ENCODE peak calls at places on chromosomes 11 and 22, in ten cellular contexts. P, D, J, X, I, T, B, G, C and O are unnamed samples.

GRCh38 chr11:74671520-74672196 is 59.6 kb downstream of the CHRDL2 start:
- DNase-seq in X (peak), D (peak), G (peak), P (no peak), C (no peak), J (no peak), B (no peak), T (peak), I (no peak), O (peak)

GRCh38 chr22:37345863-37346514 is 63.7 kb downstream of the CYTH4 start:
- DNase-seq in J (no peak), P (no peak), C (no peak), X (peak), I (no peak), T (peak), B (no peak), G (peak), D (peak), O (peak)

GRCh38 chr11:126669416-126669815 is 313.9 kb downstream of the ST3GAL4 start:
- DNase-seq in C (no peak), D (peak), X (peak), B (no peak), G (no peak), P (no peak), T (peak), J (no peak), I (no peak), O (no peak)

GRCh38 chr11:59186130-59186594 is 14.2 kb downstream of the DTX4 start:
- DNase-seq in I (peak), G (no peak), C (no peak), B (peak), X (no peak), T (no peak), P (peak), D (peak), J (peak), O (no peak)

GRCh38 chr22:37552560-37553163 is 7.6 kb upstream of the CDC42EP1 start:
- DNase-seq in P (no peak), J (no peak), X (peak), I (no peak), B (no peak), G (no peak), D (peak), T (peak), C (no peak), O (no peak)

GRCh38 chr22:22670076-22670795 is 25.8 kb downstream of the GGTLC2 start:
- DNase-seq in G (no peak), C (no peak), J (no peak), B (no peak), T (no peak), I (no peak), P (no peak), X (no peak), D (no peak), O (no peak)

GRCh38 chr11:118838905-118839553 is 44.7 kb upstream of the CXCR5 start:
- DNase-seq in P (no peak), B (no peak), I (no peak), X (no peak), T (no peak), J (no peak), G (no peak), D (no peak), C (no peak), O (peak)

GRCh38 chr22:50269573-50270301 is 443 bp downstream of the MAPK11 start:
- DNase-seq in D (peak), I (no peak), G (peak), C (no peak), X (peak), P (peak), B (peak), T (no peak), J (peak), O (peak)

GRCh38 chr11:5336331-5336730 is 7.0 kb downstream of the OR51B5 start:
- DNase-seq in C (no peak), J (no peak), I (no peak), X (peak), B (no peak), T (no peak), G (peak), P (no peak), D (no peak), O (peak)

GRCh38 chr11:13429836-13430235 is 33.2 kb downstream of the BTBD10 start:
- DNase-seq in J (no peak), B (no peak), T (peak), C (no peak), P (no peak), G (no peak), D (peak), X (no peak), I (no peak), O (no peak)

GRCh38 chr11:102802341-102802740 is 4.4 kb upstream of the MMP1 start:
- DNase-seq in I (no peak), J (no peak), B (no peak), G (peak), C (no peak), T (no peak), P (no peak), X (peak), D (no peak), O (peak)

GRCh38 chr11:73439002-73439843 is 63.0 kb downstream of the RELT start:
- DNase-seq in G (no peak), J (no peak), D (no peak), T (no peak), P (no peak), C (no peak), X (peak), I (no peak), B (no peak), O (no peak)

GRCh38 chr11:58866788-58867187 is 22.3 kb upstream of the GLYATL2 start:
- DNase-seq in B (no peak), X (no peak), G (peak), J (no peak), D (peak), T (no peak), P (no peak), I (no peak), C (no peak), O (no peak)

GRCh38 chr11:102158151-102158734 is 48.0 kb downstream of the YAP1 start:
- DNase-seq in G (peak), C (no peak), X (no peak), P (no peak), T (no peak), J (no peak), B (no peak), D (no peak), I (no peak), O (no peak)